ENCODE peak calls at places on chromosomes 5 and 9, in four cellular contexts. R is neuronal stem cell, J is trophoblast cell, X is mesenchymal stem cell. T is an unnamed sample.

GRCh38 chr5:36717131-36717530 is 110.7 kb downstream of the SLC1A3 start:
- DNase-seq in R (no peak), X (no peak), J (no peak), T (no peak)

GRCh38 chr9:101435601-101436079 is at the start of gene ALDOB:
- DNase-seq in R (no peak), X (no peak), J (no peak), T (no peak)

GRCh38 chr9:82404484-82405280 is 416.1 kb downstream of the SPATA31D1 start:
- DNase-seq in X (peak; percentile 50), J (no peak), R (no peak), T (no peak)

GRCh38 chr5:33470544-33470943 is 29.8 kb downstream of the TARS1 start:
- DNase-seq in J (peak; percentile 3), R (peak; percentile 12), X (peak; percentile 35), T (peak; percentile 70)

GRCh38 chr5:120765189-120765588 is 301.1 kb downstream of the PRR16 start:
- DNase-seq in X (peak; percentile 83), J (no peak), R (no peak), T (no peak)

GRCh38 chr5:133610489-133611356 is 1.6 kb downstream of the FSTL4 start:
- DNase-seq in J (peak; percentile 69), X (peak; percentile 10), R (peak; percentile 74), T (peak; percentile 83)

GRCh38 chr9:91810286-91810905 is 139.6 kb downstream of the ROR2 start:
- DNase-seq in R (no peak), X (no peak), J (no peak), T (no peak)

GRCh38 chr9:128406848-128407391 is 13.7 kb upstream of the CERCAM start:
- DNase-seq in J (no peak), X (no peak), R (no peak), T (no peak)

GRCh38 chr5:160382361-160382760 is 11.9 kb upstream of the C1QTNF2 start:
- DNase-seq in X (no peak), J (no peak), R (no peak), T (no peak)

DNA sequence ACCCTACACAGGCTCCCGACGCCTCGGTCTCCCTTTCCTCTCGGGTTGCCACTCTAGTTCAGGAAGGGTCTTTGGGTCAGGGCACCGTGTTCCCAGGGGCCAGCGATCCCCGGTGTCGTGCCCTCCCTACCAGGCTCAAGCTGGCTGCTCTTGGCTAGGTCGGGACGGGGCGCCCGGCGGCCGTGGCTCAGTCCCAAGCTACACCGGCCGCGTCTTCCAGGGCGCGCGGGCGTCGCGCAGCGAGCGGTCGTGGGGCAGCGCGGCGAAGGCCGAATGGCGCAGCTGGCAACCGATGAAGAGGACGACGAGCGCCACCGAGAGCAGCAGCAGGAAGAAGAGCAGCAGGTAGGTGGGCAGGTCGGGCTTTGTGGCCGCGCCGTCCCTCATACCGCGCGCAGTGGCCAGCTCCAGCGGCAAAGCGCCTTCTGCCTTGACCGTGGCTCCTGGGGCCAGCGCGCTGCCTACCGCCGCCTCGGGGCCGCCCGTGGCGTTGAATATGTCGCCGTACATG is 892 bp downstream of the SMIM32 start:
- DNase-seq in R (no peak), X (peak; percentile 16), J (no peak), T (peak; percentile 35)
- H3K18ac ChIP-seq in R (peak overlapping the region; percentile 49), X (no peak overlapping the region), J (peak overlapping the region; percentile 63), T (no peak overlapping the region)

DNA sequence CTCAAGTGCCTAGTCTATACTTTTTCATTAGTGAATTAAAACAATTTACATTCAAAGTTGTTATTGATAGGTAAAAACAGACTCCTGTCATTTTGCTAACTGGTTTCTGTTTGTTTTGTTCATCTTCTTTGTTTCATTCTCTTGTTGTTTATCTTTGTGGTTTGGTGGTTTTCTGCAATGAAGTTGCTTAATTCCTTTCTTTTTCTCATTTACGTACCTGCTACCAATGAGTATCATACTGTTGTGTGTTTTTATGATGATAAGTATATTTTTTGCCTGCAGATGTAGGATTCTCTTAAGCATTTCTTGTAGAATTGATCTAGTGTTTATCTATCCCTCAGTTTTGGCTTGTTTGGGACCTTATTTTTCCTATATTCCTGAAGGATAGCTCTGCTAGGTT is 2230.0 kb downstream of the MAT2B start:
- DNase-seq in X (peak; percentile 18), J (no peak), R (no peak), T (no peak)
- H3K9ac ChIP-seq in X (no peak overlapping the region), J (no peak overlapping the region), R (no peak overlapping the region), T (no peak overlapping the region)

GRCh38 chr9:98871456-98872065 is 64.1 kb downstream of the GALNT12 start:
- DNase-seq in X (no peak), J (no peak), R (no peak), T (no peak)
- H2AK5ac ChIP-seq in X (no peak overlapping the region), J (no peak overlapping the region), R (no peak overlapping the region), T (no peak overlapping the region)

GRCh38 chr5:170650850-170651249 is 132.7 kb upstream of the GABRP start:
- DNase-seq in J (no peak), R (no peak), X (no peak), T (no peak)
- H3K18ac ChIP-seq in J (no peak overlapping the region), R (no peak overlapping the region), X (no peak overlapping the region), T (no peak overlapping the region)

DNA sequence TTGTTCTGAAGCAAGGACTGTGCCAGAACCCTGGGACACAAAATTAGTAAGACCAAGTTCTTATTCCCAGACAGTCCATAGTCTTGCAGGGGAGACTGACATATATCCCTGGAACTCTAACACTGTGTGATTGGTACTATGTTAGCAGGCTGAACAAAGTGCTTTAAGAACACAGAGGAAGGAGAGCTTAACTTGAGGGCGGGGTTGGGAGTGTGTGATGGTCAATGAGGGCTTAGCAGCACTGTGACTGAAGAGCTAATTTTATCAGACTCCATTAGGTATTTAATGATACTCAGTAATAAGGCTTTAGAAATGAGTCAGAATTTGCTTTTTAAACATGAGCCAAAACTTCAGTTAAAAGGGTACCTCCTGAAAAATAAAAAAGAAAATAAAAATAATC is 14.9 kb upstream of the SPATA24 start:
- DNase-seq in X (no peak), R (no peak), J (no peak), T (no peak)
- H3K9ac ChIP-seq in X (no peak overlapping the region), R (no peak overlapping the region), J (no peak overlapping the region), T (no peak overlapping the region)

DNA sequence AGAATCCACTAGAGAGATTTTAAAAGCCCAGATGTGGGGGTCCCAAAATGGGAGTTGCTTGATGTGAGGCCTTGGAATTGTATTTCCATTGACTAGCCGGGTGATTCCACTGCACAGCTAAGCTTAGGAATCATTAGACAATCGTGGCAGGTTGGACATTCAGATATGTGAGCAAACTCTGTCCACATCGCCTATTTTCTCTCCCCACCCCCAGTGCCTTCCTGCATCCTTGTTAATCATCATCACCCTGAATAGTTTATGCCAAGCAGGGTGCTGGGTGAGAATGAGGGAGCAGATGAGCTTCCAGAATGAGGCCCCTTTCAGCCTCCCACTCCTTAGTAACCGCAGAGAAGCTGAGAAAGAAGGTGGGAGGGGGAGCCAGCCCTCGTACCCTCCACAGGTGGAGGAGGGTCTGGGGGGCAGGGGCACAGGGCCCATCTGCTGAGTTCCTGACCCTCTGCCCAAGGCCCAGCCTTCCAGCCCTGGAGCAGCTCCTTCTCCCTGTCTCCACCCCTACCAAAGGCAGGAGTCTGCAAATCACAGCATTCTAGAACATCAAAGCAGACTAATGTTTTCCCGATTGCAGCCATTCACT is 7.7 kb upstream of the TCOF1 start:
- DNase-seq in J (no peak), R (no peak), X (no peak), T (no peak)
- H2AK5ac ChIP-seq in J (no peak overlapping the region), R (no peak overlapping the region), X (peak overlapping the region; percentile 90), T (no peak overlapping the region)